ENCODE peak calls at places on chromosomes 5 and 9, in ten cellular contexts. One of them, this sample, is unnamed.

GRCh38 chr9:136725612-136726011 is 13.2 kb downstream of the DIPK1B start:
- DNase-seq in breast epithelium: no peak
- DNase-seq in hepatocyte: peak
- DNase-seq in transverse colon: no peak
- DNase-seq in foreskin fibroblast: no peak
- DNase-seq in GM20000: no peak
- DNase-seq in fibroblast of mammary gland: peak
- DNase-seq in neural crest cell: no peak
- DNase-seq in spleen: no peak
- DNase-seq in adrenal gland: no peak
- DNase-seq in this sample: no peak

GRCh38 chr5:144017119-144017518 is 153.3 kb downstream of the YIPF5 start:
- DNase-seq in transverse colon: no peak
- DNase-seq in spleen: no peak
- DNase-seq in foreskin fibroblast: no peak
- DNase-seq in fibroblast of mammary gland: no peak
- DNase-seq in neural crest cell: no peak
- DNase-seq in hepatocyte: no peak
- DNase-seq in GM20000: no peak
- DNase-seq in breast epithelium: no peak
- DNase-seq in adrenal gland: no peak
- DNase-seq in this sample: no peak

GRCh38 chr5:36662291-36662851 is 56.0 kb downstream of the SLC1A3 start:
- DNase-seq in adrenal gland: no peak
- DNase-seq in fibroblast of mammary gland: no peak
- DNase-seq in foreskin fibroblast: no peak
- DNase-seq in transverse colon: no peak
- DNase-seq in breast epithelium: no peak
- DNase-seq in hepatocyte: no peak
- DNase-seq in GM20000: no peak
- DNase-seq in neural crest cell: no peak
- DNase-seq in spleen: no peak
- DNase-seq in this sample: no peak

GRCh38 chr5:71573611-71574010 is 13.5 kb upstream of the MCCC2 start:
- DNase-seq in adrenal gland: no peak
- DNase-seq in hepatocyte: no peak
- DNase-seq in fibroblast of mammary gland: no peak
- DNase-seq in foreskin fibroblast: no peak
- DNase-seq in spleen: no peak
- DNase-seq in breast epithelium: no peak
- DNase-seq in transverse colon: no peak
- DNase-seq in GM20000: no peak
- DNase-seq in neural crest cell: no peak
- DNase-seq in this sample: no peak

GRCh38 chr5:97550164-97550563 is 367.1 kb upstream of the RIOK2 start:
- DNase-seq in adrenal gland: no peak
- DNase-seq in fibroblast of mammary gland: peak
- DNase-seq in hepatocyte: no peak
- DNase-seq in neural crest cell: no peak
- DNase-seq in spleen: no peak
- DNase-seq in breast epithelium: no peak
- DNase-seq in GM20000: no peak
- DNase-seq in transverse colon: no peak
- DNase-seq in foreskin fibroblast: peak
- DNase-seq in this sample: no peak

GRCh38 chr5:181194489-181195248 is 10.3 kb downstream of the TRIM7 start:
- DNase-seq in spleen: peak
- DNase-seq in adrenal gland: no peak
- DNase-seq in neural crest cell: no peak
- DNase-seq in transverse colon: no peak
- DNase-seq in fibroblast of mammary gland: no peak
- DNase-seq in foreskin fibroblast: peak
- DNase-seq in GM20000: no peak
- DNase-seq in breast epithelium: no peak
- DNase-seq in hepatocyte: no peak
- DNase-seq in this sample: no peak

GRCh38 chr5:75363111-75363510 is 26.1 kb downstream of the HMGCR start:
- DNase-seq in breast epithelium: no peak
- DNase-seq in adrenal gland: no peak
- DNase-seq in neural crest cell: no peak
- DNase-seq in foreskin fibroblast: peak
- DNase-seq in transverse colon: peak
- DNase-seq in spleen: no peak
- DNase-seq in hepatocyte: no peak
- DNase-seq in GM20000: no peak
- DNase-seq in fibroblast of mammary gland: no peak
- DNase-seq in this sample: no peak

GRCh38 chr5:15103130-15103529 is 231.6 kb upstream of the ANKH start:
- DNase-seq in foreskin fibroblast: no peak
- DNase-seq in neural crest cell: no peak
- DNase-seq in transverse colon: no peak
- DNase-seq in GM20000: no peak
- DNase-seq in spleen: no peak
- DNase-seq in adrenal gland: no peak
- DNase-seq in breast epithelium: no peak
- DNase-seq in fibroblast of mammary gland: no peak
- DNase-seq in hepatocyte: no peak
- DNase-seq in this sample: no peak

GRCh38 chr9:5442400-5443011 is 4.8 kb upstream of the PLGRKT start:
- DNase-seq in transverse colon: peak
- DNase-seq in adrenal gland: peak
- DNase-seq in fibroblast of mammary gland: peak
- DNase-seq in foreskin fibroblast: peak
- DNase-seq in GM20000: no peak
- DNase-seq in hepatocyte: peak
- DNase-seq in spleen: no peak
- DNase-seq in breast epithelium: no peak
- DNase-seq in neural crest cell: peak
- DNase-seq in this sample: peak

GRCh38 chr9:127567898-127568617 is 44.0 kb upstream of the STXBP1 start:
- DNase-seq in adrenal gland: no peak
- DNase-seq in hepatocyte: peak
- DNase-seq in spleen: peak
- DNase-seq in GM20000: no peak
- DNase-seq in foreskin fibroblast: no peak
- DNase-seq in transverse colon: peak
- DNase-seq in breast epithelium: no peak
- DNase-seq in fibroblast of mammary gland: no peak
- DNase-seq in neural crest cell: no peak
- DNase-seq in this sample: no peak

GRCh38 chr5:158244882-158245281 is 385.9 kb upstream of the CLINT1 start:
- DNase-seq in foreskin fibroblast: no peak
- DNase-seq in breast epithelium: no peak
- DNase-seq in hepatocyte: no peak
- DNase-seq in GM20000: no peak
- DNase-seq in spleen: no peak
- DNase-seq in neural crest cell: no peak
- DNase-seq in fibroblast of mammary gland: no peak
- DNase-seq in transverse colon: no peak
- DNase-seq in adrenal gland: no peak
- DNase-seq in this sample: no peak

GRCh38 chr5:172417983-172418630 is 36.2 kb downstream of the SH3PXD2B start:
- DNase-seq in breast epithelium: peak
- DNase-seq in adrenal gland: peak
- DNase-seq in foreskin fibroblast: peak
- DNase-seq in spleen: peak
- DNase-seq in GM20000: no peak
- DNase-seq in transverse colon: peak
- DNase-seq in neural crest cell: no peak
- DNase-seq in hepatocyte: peak
- DNase-seq in fibroblast of mammary gland: peak
- DNase-seq in this sample: no peak

GRCh38 chr5:109645591-109646236 is 44.0 kb upstream of the MAN2A1 start:
- DNase-seq in hepatocyte: no peak
- DNase-seq in GM20000: no peak
- DNase-seq in fibroblast of mammary gland: no peak
- DNase-seq in adrenal gland: no peak
- DNase-seq in foreskin fibroblast: no peak
- DNase-seq in breast epithelium: no peak
- DNase-seq in transverse colon: no peak
- DNase-seq in spleen: no peak
- DNase-seq in neural crest cell: peak
- DNase-seq in this sample: no peak

GRCh38 chr9:121023064-121023463 is 27.0 kb downstream of the C5 start:
- DNase-seq in fibroblast of mammary gland: peak
- DNase-seq in transverse colon: no peak
- DNase-seq in hepatocyte: no peak
- DNase-seq in spleen: no peak
- DNase-seq in breast epithelium: no peak
- DNase-seq in foreskin fibroblast: peak
- DNase-seq in neural crest cell: no peak
- DNase-seq in GM20000: peak
- DNase-seq in adrenal gland: no peak
- DNase-seq in this sample: peak
- TF ChIP-seq CTCF in fibroblast of mammary gland: peak
- TF ChIP-seq CTCF in transverse colon: no peak
- TF ChIP-seq CTCF in hepatocyte: no peak
- TF ChIP-seq CTCF in spleen: no peak
- TF ChIP-seq CTCF in breast epithelium: no peak
- TF ChIP-seq CTCF in foreskin fibroblast: peak
- TF ChIP-seq CTCF in neural crest cell: peak
- TF ChIP-seq CTCF in GM20000: no peak
- TF ChIP-seq CTCF in adrenal gland: no peak
- TF ChIP-seq CTCF in this sample: no peak

GRCh38 chr9:134025606-134026541 is 593 bp downstream of the BRD3OS start:
- DNase-seq in transverse colon: peak
- DNase-seq in fibroblast of mammary gland: peak
- DNase-seq in breast epithelium: peak
- DNase-seq in foreskin fibroblast: peak
- DNase-seq in GM20000: peak
- DNase-seq in adrenal gland: peak
- DNase-seq in hepatocyte: peak
- DNase-seq in neural crest cell: peak
- DNase-seq in spleen: no peak
- DNase-seq in this sample: peak
- TF ChIP-seq CTCF in transverse colon: no peak
- TF ChIP-seq CTCF in fibroblast of mammary gland: peak
- TF ChIP-seq CTCF in breast epithelium: no peak
- TF ChIP-seq CTCF in foreskin fibroblast: peak
- TF ChIP-seq CTCF in GM20000: no peak
- TF ChIP-seq CTCF in adrenal gland: no peak
- TF ChIP-seq CTCF in hepatocyte: no peak
- TF ChIP-seq CTCF in neural crest cell: peak
- TF ChIP-seq CTCF in spleen: peak
- TF ChIP-seq CTCF in this sample: no peak

DNA sequence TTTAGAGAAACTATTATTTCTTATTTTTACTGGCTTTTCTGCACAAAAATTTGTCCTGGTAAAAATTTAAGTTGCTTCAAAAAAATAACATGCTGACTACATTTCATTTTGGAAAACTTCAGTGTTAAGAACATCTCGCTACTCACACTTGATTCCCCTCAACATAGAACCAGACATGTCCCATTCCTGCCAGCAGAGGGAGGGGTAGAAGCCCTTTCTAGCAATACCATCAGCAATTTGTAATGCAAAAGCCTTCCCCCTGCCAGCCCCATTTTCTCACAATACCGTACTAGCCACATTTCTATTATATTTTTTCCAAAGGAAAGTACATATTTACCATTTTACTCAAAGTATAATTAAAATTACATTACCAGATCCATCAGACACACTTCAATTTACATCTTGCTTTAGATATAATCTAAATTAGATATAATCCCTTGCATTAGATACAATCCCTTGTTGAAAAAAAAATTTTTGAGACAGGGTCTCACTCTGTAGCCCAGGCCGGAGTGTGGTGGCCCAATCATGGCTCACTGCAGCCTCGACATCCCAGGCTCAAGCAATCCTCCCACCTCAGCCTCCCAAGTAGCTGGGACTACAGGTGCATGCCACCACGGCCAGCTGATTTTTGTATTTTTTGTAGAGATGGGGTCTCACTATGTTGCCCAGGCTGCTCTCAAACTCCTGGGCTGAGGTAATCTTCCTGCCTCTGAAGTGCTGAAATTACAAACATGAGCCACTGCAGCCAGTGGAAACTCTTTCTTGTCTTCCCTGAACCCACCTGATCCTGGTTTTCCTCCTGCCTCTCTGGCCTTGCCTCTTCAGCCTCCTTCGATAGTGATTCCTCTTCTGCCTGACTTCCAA is 39.6 kb upstream of the IDNK start:
- DNase-seq in transverse colon: peak
- DNase-seq in neural crest cell: peak
- DNase-seq in hepatocyte: peak
- DNase-seq in breast epithelium: peak
- DNase-seq in foreskin fibroblast: peak
- DNase-seq in adrenal gland: peak
- DNase-seq in spleen: no peak
- DNase-seq in GM20000: peak
- DNase-seq in fibroblast of mammary gland: peak
- DNase-seq in this sample: peak
- TF ChIP-seq CTCF in transverse colon: peak
- TF ChIP-seq CTCF in neural crest cell: peak
- TF ChIP-seq CTCF in hepatocyte: peak
- TF ChIP-seq CTCF in breast epithelium: peak
- TF ChIP-seq CTCF in foreskin fibroblast: peak
- TF ChIP-seq CTCF in adrenal gland: peak
- TF ChIP-seq CTCF in spleen: peak
- TF ChIP-seq CTCF in GM20000: peak
- TF ChIP-seq CTCF in fibroblast of mammary gland: peak
- TF ChIP-seq CTCF in this sample: peak

GRCh38 chr5:1159341-1159675 is 42.1 kb upstream of the SLC6A19 start:
- DNase-seq in spleen: no peak
- DNase-seq in fibroblast of mammary gland: no peak
- DNase-seq in neural crest cell: no peak
- DNase-seq in foreskin fibroblast: no peak
- DNase-seq in adrenal gland: no peak
- DNase-seq in GM20000: no peak
- DNase-seq in breast epithelium: no peak
- DNase-seq in hepatocyte: no peak
- DNase-seq in transverse colon: no peak
- DNase-seq in this sample: no peak

GRCh38 chr5:1156033-1156753 is 44.3 kb upstream of the SLC12A7 start:
- DNase-seq in spleen: no peak
- DNase-seq in adrenal gland: no peak
- DNase-seq in breast epithelium: no peak
- DNase-seq in transverse colon: no peak
- DNase-seq in hepatocyte: no peak
- DNase-seq in neural crest cell: peak
- DNase-seq in GM20000: no peak
- DNase-seq in fibroblast of mammary gland: no peak
- DNase-seq in foreskin fibroblast: no peak
- DNase-seq in this sample: no peak

GRCh38 chr5:1158647-1159340 is 42.6 kb upstream of the SLC6A19 start:
- DNase-seq in transverse colon: no peak
- DNase-seq in fibroblast of mammary gland: no peak
- DNase-seq in breast epithelium: no peak
- DNase-seq in hepatocyte: no peak
- DNase-seq in adrenal gland: no peak
- DNase-seq in GM20000: no peak
- DNase-seq in spleen: no peak
- DNase-seq in foreskin fibroblast: no peak
- DNase-seq in neural crest cell: no peak
- DNase-seq in this sample: no peak

GRCh38 chr5:1155191-1156032 is 43.5 kb upstream of the SLC12A7 start:
- DNase-seq in spleen: no peak
- DNase-seq in GM20000: no peak
- DNase-seq in hepatocyte: no peak
- DNase-seq in adrenal gland: no peak
- DNase-seq in foreskin fibroblast: no peak
- DNase-seq in transverse colon: no peak
- DNase-seq in breast epithelium: no peak
- DNase-seq in neural crest cell: no peak
- DNase-seq in fibroblast of mammary gland: no peak
- DNase-seq in this sample: no peak

GRCh38 chr5:1156754-1157460 is 44.5 kb upstream of the SLC6A19 start:
- DNase-seq in foreskin fibroblast: no peak
- DNase-seq in neural crest cell: no peak
- DNase-seq in adrenal gland: no peak
- DNase-seq in spleen: no peak
- DNase-seq in GM20000: no peak
- DNase-seq in transverse colon: no peak
- DNase-seq in breast epithelium: no peak
- DNase-seq in hepatocyte: no peak
- DNase-seq in fibroblast of mammary gland: no peak
- DNase-seq in this sample: no peak
- TF ChIP-seq CTCF in foreskin fibroblast: no peak
- TF ChIP-seq CTCF in neural crest cell: no peak
- TF ChIP-seq CTCF in adrenal gland: no peak
- TF ChIP-seq CTCF in spleen: no peak
- TF ChIP-seq CTCF in GM20000: no peak
- TF ChIP-seq CTCF in transverse colon: no peak
- TF ChIP-seq CTCF in breast epithelium: no peak
- TF ChIP-seq CTCF in hepatocyte: no peak
- TF ChIP-seq CTCF in fibroblast of mammary gland: no peak
- TF ChIP-seq CTCF in this sample: no peak